ENCODE peak calls at places on chromosome 7, in eight cellular contexts. One of them, this sample, is unnamed.

GRCh38 chr7:152761116-152761748 is 1.7 kb downstream of the ACTR3B start:
- DNase-seq in epithelial cell of esophagus: peak
- DNase-seq in bronchial epithelial cell: peak
- DNase-seq in IMR-90: peak
- DNase-seq in AG04450: no peak
- DNase-seq in thoracic aorta: no peak
- DNase-seq in Caco-2: no peak
- DNase-seq in AG10803: peak
- DNase-seq in this sample: no peak

GRCh38 chr7:132065193-132065972 is 509.0 kb upstream of the PODXL start:
- DNase-seq in thoracic aorta: peak
- DNase-seq in epithelial cell of esophagus: peak
- DNase-seq in AG10803: peak
- DNase-seq in Caco-2: no peak
- DNase-seq in AG04450: peak
- DNase-seq in bronchial epithelial cell: peak
- DNase-seq in IMR-90: peak
- DNase-seq in this sample: peak

GRCh38 chr7:19957664-19958063 is 184.2 kb upstream of the TMEM196 start:
- DNase-seq in epithelial cell of esophagus: no peak
- DNase-seq in thoracic aorta: no peak
- DNase-seq in AG04450: no peak
- DNase-seq in Caco-2: no peak
- DNase-seq in AG10803: peak
- DNase-seq in bronchial epithelial cell: peak
- DNase-seq in IMR-90: no peak
- DNase-seq in this sample: no peak

GRCh38 chr7:69603937-69604494 is 5.7 kb downstream of the AUTS2 start:
- DNase-seq in Caco-2: no peak
- DNase-seq in bronchial epithelial cell: no peak
- DNase-seq in IMR-90: no peak
- DNase-seq in epithelial cell of esophagus: no peak
- DNase-seq in AG10803: no peak
- DNase-seq in AG04450: no peak
- DNase-seq in thoracic aorta: no peak
- DNase-seq in this sample: no peak

GRCh38 chr7:145876376-145876775 is 240.2 kb upstream of the CNTNAP2 start:
- DNase-seq in Caco-2: no peak
- DNase-seq in epithelial cell of esophagus: no peak
- DNase-seq in IMR-90: no peak
- DNase-seq in bronchial epithelial cell: no peak
- DNase-seq in thoracic aorta: no peak
- DNase-seq in AG10803: no peak
- DNase-seq in AG04450: no peak
- DNase-seq in this sample: no peak

GRCh38 chr7:121519548-121520521 is 123.7 kb upstream of the FAM3C start:
- DNase-seq in IMR-90: no peak
- DNase-seq in thoracic aorta: no peak
- DNase-seq in AG10803: no peak
- DNase-seq in epithelial cell of esophagus: peak
- DNase-seq in Caco-2: no peak
- DNase-seq in AG04450: no peak
- DNase-seq in bronchial epithelial cell: no peak
- DNase-seq in this sample: no peak

GRCh38 chr7:6375346-6376101 is 72.2 kb downstream of the DAGLB start:
- DNase-seq in IMR-90: peak
- DNase-seq in Caco-2: no peak
- DNase-seq in bronchial epithelial cell: no peak
- DNase-seq in thoracic aorta: no peak
- DNase-seq in AG04450: no peak
- DNase-seq in epithelial cell of esophagus: no peak
- DNase-seq in AG10803: peak
- DNase-seq in this sample: no peak

GRCh38 chr7:6232534-6232933 is 39.9 kb downstream of the CYTH3 start:
- DNase-seq in AG04450: no peak
- DNase-seq in epithelial cell of esophagus: no peak
- DNase-seq in IMR-90: no peak
- DNase-seq in bronchial epithelial cell: no peak
- DNase-seq in Caco-2: no peak
- DNase-seq in thoracic aorta: no peak
- DNase-seq in AG10803: no peak
- DNase-seq in this sample: no peak

GRCh38 chr7:149490083-149490482 is 7.5 kb downstream of the ZNF746 start:
- DNase-seq in bronchial epithelial cell: no peak
- DNase-seq in IMR-90: no peak
- DNase-seq in epithelial cell of esophagus: no peak
- DNase-seq in AG04450: no peak
- DNase-seq in thoracic aorta: no peak
- DNase-seq in AG10803: no peak
- DNase-seq in Caco-2: no peak
- DNase-seq in this sample: no peak

GRCh38 chr7:90596745-90597526 is 815 bp downstream of the CDK14 start:
- DNase-seq in thoracic aorta: no peak
- DNase-seq in bronchial epithelial cell: peak
- DNase-seq in epithelial cell of esophagus: peak
- DNase-seq in Caco-2: peak
- DNase-seq in AG10803: peak
- DNase-seq in IMR-90: peak
- DNase-seq in AG04450: no peak
- DNase-seq in this sample: no peak

GRCh38 chr7:2009541-2010001 is 223.2 kb downstream of the MAD1L1 start:
- DNase-seq in AG10803: no peak
- DNase-seq in epithelial cell of esophagus: no peak
- DNase-seq in AG04450: no peak
- DNase-seq in IMR-90: no peak
- DNase-seq in thoracic aorta: no peak
- DNase-seq in bronchial epithelial cell: no peak
- DNase-seq in Caco-2: no peak
- DNase-seq in this sample: no peak

GRCh38 chr7:66043681-66044497 is 31.7 kb upstream of the ASL start:
- DNase-seq in AG04450: no peak
- DNase-seq in IMR-90: no peak
- DNase-seq in AG10803: peak
- DNase-seq in Caco-2: peak
- DNase-seq in thoracic aorta: no peak
- DNase-seq in bronchial epithelial cell: peak
- DNase-seq in epithelial cell of esophagus: peak
- DNase-seq in this sample: no peak

GRCh38 chr7:1349351-1349761 is 109.9 kb downstream of the MICALL2 start:
- DNase-seq in epithelial cell of esophagus: no peak
- DNase-seq in bronchial epithelial cell: no peak
- DNase-seq in AG04450: no peak
- DNase-seq in AG10803: no peak
- DNase-seq in Caco-2: no peak
- DNase-seq in thoracic aorta: no peak
- DNase-seq in IMR-90: no peak
- DNase-seq in this sample: no peak

GRCh38 chr7:142870575-142871259 is 14.8 kb downstream of the TRPV6 start:
- DNase-seq in epithelial cell of esophagus: no peak
- DNase-seq in bronchial epithelial cell: no peak
- DNase-seq in Caco-2: no peak
- DNase-seq in AG10803: no peak
- DNase-seq in AG04450: no peak
- DNase-seq in thoracic aorta: no peak
- DNase-seq in IMR-90: no peak
- DNase-seq in this sample: no peak

GRCh38 chr7:37493810-37494209 is 45.1 kb upstream of the ELMO1 start:
- DNase-seq in epithelial cell of esophagus: no peak
- DNase-seq in Caco-2: no peak
- DNase-seq in bronchial epithelial cell: no peak
- DNase-seq in AG04450: no peak
- DNase-seq in thoracic aorta: no peak
- DNase-seq in IMR-90: no peak
- DNase-seq in AG10803: no peak
- DNase-seq in this sample: no peak

GRCh38 chr7:104908636-104909035 is 105.4 kb upstream of the KMT2E start:
- DNase-seq in thoracic aorta: no peak
- DNase-seq in Caco-2: no peak
- DNase-seq in epithelial cell of esophagus: no peak
- DNase-seq in bronchial epithelial cell: no peak
- DNase-seq in IMR-90: no peak
- DNase-seq in AG04450: no peak
- DNase-seq in AG10803: peak
- DNase-seq in this sample: no peak

DNA sequence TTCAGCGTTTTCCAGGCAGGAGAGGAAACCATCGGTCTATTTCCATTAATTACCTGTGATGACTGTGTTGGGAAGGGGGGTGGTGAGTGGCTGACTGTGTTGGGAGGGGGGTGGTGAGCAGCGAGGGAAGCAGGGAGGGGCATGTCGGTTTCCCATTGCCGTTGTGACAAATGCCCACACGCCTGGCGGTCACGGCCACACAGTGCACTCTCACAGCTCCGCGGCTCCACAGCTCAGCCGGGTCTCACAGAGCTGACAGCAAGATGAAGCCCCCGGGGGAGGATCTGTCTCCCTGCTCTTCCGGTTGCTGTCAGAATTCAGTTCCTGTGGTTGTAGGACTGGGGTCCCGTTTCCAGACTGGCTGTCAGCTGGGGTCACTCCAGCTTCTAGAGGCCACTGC is 39.0 kb downstream of the AP5Z1 start:
- DNase-seq in AG10803: no peak
- DNase-seq in Caco-2: no peak
- DNase-seq in AG04450: no peak
- DNase-seq in IMR-90: no peak
- DNase-seq in thoracic aorta: no peak
- DNase-seq in bronchial epithelial cell: no peak
- DNase-seq in epithelial cell of esophagus: no peak
- DNase-seq in this sample: no peak
- TF ChIP-seq CTCF in AG10803: no peak
- TF ChIP-seq CTCF in Caco-2: no peak
- TF ChIP-seq CTCF in AG04450: no peak
- TF ChIP-seq CTCF in IMR-90: no peak
- TF ChIP-seq CTCF in thoracic aorta: no peak
- TF ChIP-seq CTCF in bronchial epithelial cell: no peak
- TF ChIP-seq CTCF in epithelial cell of esophagus: no peak
- TF ChIP-seq CTCF in this sample: no peak

GRCh38 chr7:47579458-47579857 is 2.5 kb downstream of the TNS3 start:
- DNase-seq in epithelial cell of esophagus: no peak
- DNase-seq in AG04450: no peak
- DNase-seq in AG10803: no peak
- DNase-seq in bronchial epithelial cell: no peak
- DNase-seq in IMR-90: no peak
- DNase-seq in Caco-2: no peak
- DNase-seq in thoracic aorta: no peak
- DNase-seq in this sample: no peak
- H3K4me3 ChIP-seq in epithelial cell of esophagus: no peak
- H3K4me3 ChIP-seq in AG04450: peak
- H3K4me3 ChIP-seq in AG10803: peak
- H3K4me3 ChIP-seq in bronchial epithelial cell: no peak
- H3K4me3 ChIP-seq in IMR-90: no peak
- H3K4me3 ChIP-seq in Caco-2: no peak
- H3K4me3 ChIP-seq in thoracic aorta: peak
- H3K4me3 ChIP-seq in this sample: no peak

GRCh38 chr7:126690104-126690503 is 562.6 kb downstream of the GRM8 start:
- DNase-seq in AG10803: no peak
- DNase-seq in IMR-90: no peak
- DNase-seq in epithelial cell of esophagus: no peak
- DNase-seq in AG04450: no peak
- DNase-seq in thoracic aorta: no peak
- DNase-seq in Caco-2: no peak
- DNase-seq in bronchial epithelial cell: no peak
- DNase-seq in this sample: no peak

GRCh38 chr7:126685596-126685995 is 567.1 kb downstream of the GRM8 start:
- DNase-seq in thoracic aorta: no peak
- DNase-seq in Caco-2: no peak
- DNase-seq in AG10803: no peak
- DNase-seq in AG04450: no peak
- DNase-seq in bronchial epithelial cell: no peak
- DNase-seq in IMR-90: no peak
- DNase-seq in epithelial cell of esophagus: no peak
- DNase-seq in this sample: no peak

GRCh38 chr7:126689037-126689436 is 563.7 kb downstream of the GRM8 start:
- DNase-seq in bronchial epithelial cell: no peak
- DNase-seq in AG10803: peak
- DNase-seq in thoracic aorta: no peak
- DNase-seq in AG04450: no peak
- DNase-seq in Caco-2: no peak
- DNase-seq in IMR-90: no peak
- DNase-seq in epithelial cell of esophagus: no peak
- DNase-seq in this sample: no peak

GRCh38 chr7:126685018-126685573 is 567.6 kb downstream of the GRM8 start:
- DNase-seq in thoracic aorta: no peak
- DNase-seq in IMR-90: no peak
- DNase-seq in AG10803: no peak
- DNase-seq in Caco-2: no peak
- DNase-seq in epithelial cell of esophagus: no peak
- DNase-seq in bronchial epithelial cell: no peak
- DNase-seq in AG04450: no peak
- DNase-seq in this sample: no peak

DNA sequence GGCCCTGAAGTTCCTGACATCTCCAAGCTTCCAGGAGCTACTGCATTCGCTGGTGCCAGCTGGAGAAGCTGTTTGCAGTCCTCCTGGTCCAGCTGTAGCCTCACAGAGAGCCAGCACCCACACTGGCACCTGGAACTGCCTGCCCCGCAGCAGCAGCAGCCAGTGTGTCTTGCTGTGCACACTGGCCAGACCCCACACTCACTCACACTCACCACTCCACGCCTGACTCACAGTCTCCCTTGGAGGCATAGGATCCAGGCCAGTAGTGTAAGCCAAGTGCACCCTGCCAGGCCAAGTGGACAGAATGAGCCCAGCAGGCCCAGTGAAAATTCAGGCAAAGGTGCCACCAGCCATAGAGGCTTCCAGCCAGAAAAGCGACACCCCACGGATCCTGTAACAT is 566.3 kb downstream of the GRM8 start:
- DNase-seq in epithelial cell of esophagus: no peak
- DNase-seq in AG10803: no peak
- DNase-seq in bronchial epithelial cell: no peak
- DNase-seq in AG04450: no peak
- DNase-seq in IMR-90: no peak
- DNase-seq in thoracic aorta: no peak
- DNase-seq in Caco-2: no peak
- DNase-seq in this sample: no peak
- TF ChIP-seq CTCF in epithelial cell of esophagus: no peak
- TF ChIP-seq CTCF in AG10803: no peak
- TF ChIP-seq CTCF in bronchial epithelial cell: no peak
- TF ChIP-seq CTCF in AG04450: no peak
- TF ChIP-seq CTCF in IMR-90: no peak
- TF ChIP-seq CTCF in thoracic aorta: no peak
- TF ChIP-seq CTCF in Caco-2: no peak
- TF ChIP-seq CTCF in this sample: no peak

GRCh38 chr7:15678646-15679045 is 7.8 kb downstream of the MEOX2 start:
- DNase-seq in IMR-90: no peak
- DNase-seq in thoracic aorta: no peak
- DNase-seq in AG04450: no peak
- DNase-seq in bronchial epithelial cell: no peak
- DNase-seq in epithelial cell of esophagus: no peak
- DNase-seq in Caco-2: no peak
- DNase-seq in AG10803: no peak
- DNase-seq in this sample: no peak

GRCh38 chr7:15675379-15675778 is 11.1 kb downstream of the MEOX2 start:
- DNase-seq in epithelial cell of esophagus: no peak
- DNase-seq in AG04450: no peak
- DNase-seq in Caco-2: no peak
- DNase-seq in bronchial epithelial cell: no peak
- DNase-seq in IMR-90: no peak
- DNase-seq in thoracic aorta: no peak
- DNase-seq in AG10803: no peak
- DNase-seq in this sample: no peak

GRCh38 chr7:15669443-15669842 is 17.0 kb downstream of the MEOX2 start:
- DNase-seq in AG10803: no peak
- DNase-seq in epithelial cell of esophagus: no peak
- DNase-seq in thoracic aorta: no peak
- DNase-seq in IMR-90: no peak
- DNase-seq in Caco-2: no peak
- DNase-seq in bronchial epithelial cell: no peak
- DNase-seq in AG04450: no peak
- DNase-seq in this sample: no peak

GRCh38 chr7:15674586-15674985 is 11.9 kb downstream of the MEOX2 start:
- DNase-seq in thoracic aorta: no peak
- DNase-seq in IMR-90: no peak
- DNase-seq in AG04450: no peak
- DNase-seq in AG10803: no peak
- DNase-seq in Caco-2: no peak
- DNase-seq in epithelial cell of esophagus: no peak
- DNase-seq in bronchial epithelial cell: no peak
- DNase-seq in this sample: no peak
- H3K4me3 ChIP-seq in thoracic aorta: no peak
- H3K4me3 ChIP-seq in IMR-90: no peak
- H3K4me3 ChIP-seq in AG04450: no peak
- H3K4me3 ChIP-seq in AG10803: no peak
- H3K4me3 ChIP-seq in Caco-2: no peak
- H3K4me3 ChIP-seq in epithelial cell of esophagus: no peak
- H3K4me3 ChIP-seq in bronchial epithelial cell: no peak
- H3K4me3 ChIP-seq in this sample: no peak